ENCODE peak calls at places on chromosomes 3 and 15, in four cellular contexts. H is A549, S is fibroblast of lung, D is HT1080. O is an unnamed sample.

GRCh38 chr3:48016336-48016973 is at the start of gene MAP4:
- DNase-seq in H (peak; percentile 31), S (peak; percentile 49), D (peak; percentile 72), O (no peak)

GRCh38 chr3:38640661-38641441 is 8.6 kb downstream of the SCN5A start:
- DNase-seq in H (no peak), S (no peak), D (no peak), O (no peak)

GRCh38 chr15:50256188-50257041 is 9.1 kb downstream of the HDC start:
- DNase-seq in H (peak; percentile 84), S (peak; percentile 87), D (peak; percentile 86), O (no peak)

GRCh38 chr3:179852117-179852886 is 184.4 kb downstream of the PEX5L start:
- DNase-seq in H (peak; percentile 3), S (peak; percentile 76), D (peak; percentile 92), O (no peak)

GRCh38 chr3:159994182-159994581 is 5.5 kb downstream of the IL12A start:
- DNase-seq in H (no peak), S (peak; percentile 27), D (no peak), O (no peak)

GRCh38 chr3:11530153-11530721 is 113.5 kb downstream of the VGLL4 start:
- DNase-seq in H (peak; percentile 35), S (peak; percentile 97), D (peak; percentile 70), O (no peak)

GRCh38 chr15:64690578-64691296 is 84.7 kb downstream of the RBPMS2 start:
- DNase-seq in H (no peak), S (no peak), D (no peak), O (no peak)

GRCh38 chr3:191133359-191133758 is 65.7 kb upstream of the OSTN start:
- DNase-seq in H (no peak), S (no peak), D (no peak), O (no peak)

GRCh38 chr3:5739299-5739935 is 551.9 kb downstream of the EDEM1 start:
- DNase-seq in H (no peak), S (no peak), D (no peak), O (no peak)

GRCh38 chr3:108178676-108179075 is 43.5 kb downstream of the IFT57 start:
- DNase-seq in H (no peak), S (peak; percentile 64), D (no peak), O (no peak)

GRCh38 chr3:111917300-111917699 is 58.2 kb downstream of the PHLDB2 start:
- DNase-seq in H (peak; percentile 61), S (no peak), D (peak; percentile 93), O (no peak)

GRCh38 chr3:119831941-119832371 is 50.1 kb downstream of the NR1I2 start:
- DNase-seq in H (no peak), S (no peak), D (peak; percentile 61), O (no peak)

GRCh38 chr15:66833803-66834202 is 131.8 kb downstream of the SMAD6 start:
- DNase-seq in H (no peak), S (no peak), D (no peak), O (no peak)

GRCh38 chr3:66439666-66440344 is 61.0 kb downstream of the LRIG1 start:
- DNase-seq in H (no peak), S (no peak), D (no peak), O (no peak)

GRCh38 chr3:37243811-37244748 is 69.7 kb upstream of the LRRFIP2 start:
- DNase-seq in H (peak; percentile 56), S (peak; percentile 69), D (peak; percentile 78), O (peak; percentile 72)

GRCh38 chr3:64161481-64161952 is 63.7 kb downstream of the PRICKLE2 start:
- DNase-seq in H (no peak), S (peak; percentile 48), D (peak; percentile 22), O (no peak)

GRCh38 chr3:10198761-10199688 is 34.3 kb downstream of the IRAK2 start:
- DNase-seq in H (peak; percentile 76), S (peak; percentile 33), D (peak; percentile 84), O (no peak)

GRCh38 chr15:88661041-88661765 is 22.4 kb downstream of the ISG20 start:
- DNase-seq in H (no peak), S (no peak), D (no peak), O (no peak)

GRCh38 chr3:97952280-97952679 is 20.0 kb downstream of the RIOX2 start:
- DNase-seq in H (no peak), S (peak; percentile 92), D (no peak), O (no peak)

GRCh38 chr3:179964867-179965266 is 71.9 kb downstream of the PEX5L start:
- DNase-seq in H (no peak), S (no peak), D (no peak), O (no peak)

GRCh38 chr15:77784361-77785292 is 151.9 kb upstream of the LINGO1 start:
- DNase-seq in H (peak; percentile 64), S (peak; percentile 2), D (peak; percentile 20), O (no peak)

GRCh38 chr3:98732239-98733054 is 30.7 kb upstream of the ST3GAL6 start:
- DNase-seq in H (peak; percentile 31), S (no peak), D (peak; percentile 62), O (peak; percentile 68)

GRCh38 chr3:49899815-49900214 is 3.9 kb downstream of the MST1R start:
- DNase-seq in H (no peak), S (peak; percentile 5), D (peak; percentile 15), O (no peak)

GRCh38 chr15:32104061-32104980 is 74.0 kb downstream of the CHRNA7 start:
- DNase-seq in H (no peak), S (no peak), D (no peak), O (no peak)

GRCh38 chr3:51773529-51773928 is 5.5 kb downstream of the IQCF6 start:
- DNase-seq in H (no peak), S (no peak), D (no peak), O (no peak)

GRCh38 chr3:189458536-189458935 is 172.7 kb upstream of the TP63 start:
- DNase-seq in H (no peak), S (peak; percentile 2), D (peak; percentile 10), O (no peak)

GRCh38 chr3:24945575-24945974 is 450.9 kb upstream of the THRB start:
- DNase-seq in H (no peak), S (no peak), D (no peak), O (no peak)

O was measured in dorsolateral prefrontal cortex.